ENCODE peak calls at places on chromosomes 3 and 15, in five cellular contexts. One of them, this sample, is unnamed.

GRCh38 chr3:5006755-5007202 is 27.5 kb downstream of the BHLHE40 start:
- DNase-seq in AG10803: no peak
- DNase-seq in MCF 10A: no peak
- DNase-seq in psoas muscle: no peak
- DNase-seq in tibial artery: peak
- DNase-seq in this sample: no peak

GRCh38 chr3:28476194-28476593 is 127.6 kb upstream of the AZI2 start:
- DNase-seq in AG10803: peak
- DNase-seq in MCF 10A: peak
- DNase-seq in psoas muscle: no peak
- DNase-seq in tibial artery: no peak
- DNase-seq in this sample: peak

GRCh38 chr3:110265302-110265701 is 806.3 kb upstream of the NECTIN3 start:
- DNase-seq in AG10803: no peak
- DNase-seq in MCF 10A: no peak
- DNase-seq in psoas muscle: no peak
- DNase-seq in tibial artery: no peak
- DNase-seq in this sample: no peak

GRCh38 chr3:24730173-24730572 is 235.5 kb upstream of the THRB start:
- DNase-seq in AG10803: no peak
- DNase-seq in MCF 10A: peak
- DNase-seq in psoas muscle: no peak
- DNase-seq in tibial artery: no peak
- DNase-seq in this sample: no peak

GRCh38 chr15:52441846-52442245 is 86.8 kb downstream of the MYO5A start:
- DNase-seq in AG10803: peak
- DNase-seq in MCF 10A: no peak
- DNase-seq in psoas muscle: no peak
- DNase-seq in tibial artery: no peak
- DNase-seq in this sample: no peak

GRCh38 chr3:60160105-60160791 is 1091.0 kb downstream of the FHIT start:
- DNase-seq in AG10803: peak
- DNase-seq in MCF 10A: no peak
- DNase-seq in psoas muscle: no peak
- DNase-seq in tibial artery: no peak
- DNase-seq in this sample: no peak

GRCh38 chr3:188687389-188687788 is 484.4 kb upstream of the TPRG1 start:
- DNase-seq in AG10803: peak
- DNase-seq in MCF 10A: peak
- DNase-seq in psoas muscle: no peak
- DNase-seq in tibial artery: no peak
- DNase-seq in this sample: peak

GRCh38 chr3:108035751-108036150 is 55.1 kb downstream of the CD47 start:
- DNase-seq in AG10803: no peak
- DNase-seq in MCF 10A: no peak
- DNase-seq in psoas muscle: no peak
- DNase-seq in tibial artery: no peak
- DNase-seq in this sample: no peak

GRCh38 chr15:51366911-51367310 is 25.5 kb downstream of the GLDN start:
- DNase-seq in AG10803: peak
- DNase-seq in MCF 10A: peak
- DNase-seq in psoas muscle: no peak
- DNase-seq in tibial artery: peak
- DNase-seq in this sample: no peak

GRCh38 chr3:166186003-166186402 is 348.8 kb upstream of the BCHE start:
- DNase-seq in AG10803: no peak
- DNase-seq in MCF 10A: no peak
- DNase-seq in psoas muscle: no peak
- DNase-seq in tibial artery: no peak
- DNase-seq in this sample: no peak

GRCh38 chr15:63082366-63082765 is 39.3 kb upstream of the LACTB start:
- DNase-seq in AG10803: no peak
- DNase-seq in MCF 10A: peak
- DNase-seq in psoas muscle: no peak
- DNase-seq in tibial artery: no peak
- DNase-seq in this sample: no peak

GRCh38 chr3:144287001-144287400 is 315.4 kb downstream of the DIPK2A start:
- DNase-seq in AG10803: no peak
- DNase-seq in MCF 10A: no peak
- DNase-seq in psoas muscle: no peak
- DNase-seq in tibial artery: no peak
- DNase-seq in this sample: no peak

GRCh38 chr15:74367296-74367854 is at the start of gene CYP11A1:
- DNase-seq in AG10803: no peak
- DNase-seq in MCF 10A: no peak
- DNase-seq in psoas muscle: no peak
- DNase-seq in tibial artery: no peak
- DNase-seq in this sample: no peak

GRCh38 chr3:121758727-121759450 is 9.3 kb upstream of the GOLGB1 start:
- DNase-seq in AG10803: no peak
- DNase-seq in MCF 10A: no peak
- DNase-seq in psoas muscle: no peak
- DNase-seq in tibial artery: no peak
- DNase-seq in this sample: no peak

GRCh38 chr15:40108061-40108854 is 421 bp downstream of the BMF start:
- DNase-seq in AG10803: peak
- DNase-seq in MCF 10A: no peak
- DNase-seq in psoas muscle: peak
- DNase-seq in tibial artery: peak
- DNase-seq in this sample: no peak

GRCh38 chr15:63323798-63324651 is 46.6 kb downstream of the APH1B start:
- DNase-seq in AG10803: peak
- DNase-seq in MCF 10A: no peak
- DNase-seq in psoas muscle: no peak
- DNase-seq in tibial artery: no peak
- DNase-seq in this sample: no peak

GRCh38 chr3:148218222-148218621 is 479.5 kb upstream of the AGTR1 start:
- DNase-seq in AG10803: peak
- DNase-seq in MCF 10A: peak
- DNase-seq in psoas muscle: no peak
- DNase-seq in tibial artery: peak
- DNase-seq in this sample: no peak

GRCh38 chr3:156818890-156819289 is 7.3 kb upstream of the LEKR1 start:
- DNase-seq in AG10803: peak
- DNase-seq in MCF 10A: peak
- DNase-seq in psoas muscle: no peak
- DNase-seq in tibial artery: no peak
- DNase-seq in this sample: no peak

GRCh38 chr15:35743320-35743719 is 197.4 kb upstream of the DPH6 start:
- DNase-seq in AG10803: no peak
- DNase-seq in MCF 10A: no peak
- DNase-seq in psoas muscle: no peak
- DNase-seq in tibial artery: no peak
- DNase-seq in this sample: no peak

GRCh38 chr3:24773798-24774197 is 279.1 kb upstream of the THRB start:
- DNase-seq in AG10803: peak
- DNase-seq in MCF 10A: peak
- DNase-seq in psoas muscle: peak
- DNase-seq in tibial artery: peak
- DNase-seq in this sample: peak

DNA sequence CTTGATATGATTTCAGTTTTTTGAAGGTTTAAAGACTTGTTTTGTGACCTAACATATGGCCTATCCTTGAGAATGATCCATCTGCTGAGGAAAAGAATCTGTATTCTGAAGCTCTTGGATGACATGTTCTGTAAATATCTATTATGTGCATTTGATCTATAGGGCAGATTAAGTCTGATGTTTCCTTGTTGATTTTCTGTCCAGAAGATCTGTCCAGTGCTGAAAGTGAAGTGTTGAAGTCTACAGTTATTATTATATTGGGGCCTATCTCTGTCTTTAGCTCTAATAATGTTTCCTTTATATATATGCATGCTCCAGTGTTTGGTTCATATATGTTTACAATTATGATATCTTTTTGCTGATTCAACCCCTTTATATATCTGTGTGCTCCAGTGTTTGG is 362.8 kb downstream of the EPHA6 start:
- DNase-seq in AG10803: no peak
- DNase-seq in MCF 10A: no peak
- DNase-seq in psoas muscle: no peak
- DNase-seq in tibial artery: no peak
- DNase-seq in this sample: no peak
- TF ChIP-seq CTCF in AG10803: no peak
- TF ChIP-seq CTCF in MCF 10A: no peak
- TF ChIP-seq CTCF in psoas muscle: no peak
- TF ChIP-seq CTCF in tibial artery: no peak
- TF ChIP-seq CTCF in this sample: no peak

DNA sequence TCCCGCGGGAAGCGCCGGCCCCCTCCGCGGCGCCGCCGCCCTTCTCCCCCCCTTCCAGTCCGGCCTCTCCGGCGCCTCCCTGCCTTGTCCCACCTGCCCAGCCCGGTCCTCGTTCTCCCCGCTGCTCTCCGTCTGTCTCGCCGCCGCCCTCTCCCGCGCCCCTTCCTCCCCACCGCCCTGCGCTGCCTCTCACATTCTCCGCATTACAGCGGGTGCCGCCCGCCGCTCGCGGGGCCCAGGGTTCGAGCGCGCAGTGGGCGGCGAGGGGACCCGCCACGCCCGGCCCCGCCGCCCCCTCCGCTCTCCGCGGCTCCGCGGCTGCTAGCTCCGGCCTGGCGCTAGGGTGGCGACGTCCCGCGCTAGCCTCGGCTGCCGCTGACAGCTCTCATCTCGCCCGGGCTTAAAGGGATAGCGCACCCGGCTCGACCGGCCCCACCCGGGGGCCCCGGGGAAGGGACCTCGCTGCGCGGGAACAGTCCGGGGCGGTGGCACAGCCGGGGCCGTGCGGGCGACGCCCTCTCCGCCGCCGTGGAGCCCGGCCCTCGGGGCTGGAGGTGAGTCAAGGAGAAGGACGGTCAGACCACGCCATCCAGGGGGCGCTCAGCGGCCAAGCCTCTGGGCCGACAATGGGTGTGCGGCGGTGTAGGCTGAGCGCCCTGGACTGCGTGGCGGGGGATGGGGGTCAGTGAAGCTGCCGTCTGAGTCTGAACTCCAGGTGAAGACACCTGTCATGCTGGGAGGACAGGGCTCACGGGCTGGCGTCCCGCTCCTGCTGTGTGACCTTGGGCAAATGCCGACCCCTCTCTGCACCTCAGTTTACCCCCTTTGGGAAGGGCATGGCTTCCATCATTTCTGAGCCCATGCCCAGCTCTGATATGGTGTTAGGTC is 187.4 kb upstream of the LINGO1 start:
- DNase-seq in AG10803: no peak
- DNase-seq in MCF 10A: peak
- DNase-seq in psoas muscle: no peak
- DNase-seq in tibial artery: no peak
- DNase-seq in this sample: no peak
- TF ChIP-seq CTCF in AG10803: no peak
- TF ChIP-seq CTCF in MCF 10A: no peak
- TF ChIP-seq CTCF in psoas muscle: no peak
- TF ChIP-seq CTCF in tibial artery: no peak
- TF ChIP-seq CTCF in this sample: peak

GRCh38 chr15:66705277-66705927 is 3.4 kb downstream of the SMAD6 start:
- DNase-seq in AG10803: no peak
- DNase-seq in MCF 10A: no peak
- DNase-seq in psoas muscle: no peak
- DNase-seq in tibial artery: no peak
- DNase-seq in this sample: no peak

GRCh38 chr15:66706225-66706732 is 4.2 kb downstream of the SMAD6 start:
- DNase-seq in AG10803: no peak
- DNase-seq in MCF 10A: no peak
- DNase-seq in psoas muscle: no peak
- DNase-seq in tibial artery: no peak
- DNase-seq in this sample: no peak

GRCh38 chr15:66706840-66707239 is 4.8 kb downstream of the SMAD6 start:
- DNase-seq in AG10803: no peak
- DNase-seq in MCF 10A: no peak
- DNase-seq in psoas muscle: no peak
- DNase-seq in tibial artery: no peak
- DNase-seq in this sample: no peak

GRCh38 chr15:66708389-66708788 is 6.4 kb downstream of the SMAD6 start:
- DNase-seq in AG10803: no peak
- DNase-seq in MCF 10A: no peak
- DNase-seq in psoas muscle: no peak
- DNase-seq in tibial artery: no peak
- DNase-seq in this sample: no peak

GRCh38 chr15:66707310-66708160 is 5.5 kb downstream of the SMAD6 start:
- DNase-seq in AG10803: peak
- DNase-seq in MCF 10A: no peak
- DNase-seq in psoas muscle: no peak
- DNase-seq in tibial artery: no peak
- DNase-seq in this sample: no peak
- TF ChIP-seq CTCF in AG10803: peak
- TF ChIP-seq CTCF in MCF 10A: no peak
- TF ChIP-seq CTCF in psoas muscle: no peak
- TF ChIP-seq CTCF in tibial artery: peak
- TF ChIP-seq CTCF in this sample: peak

DNA sequence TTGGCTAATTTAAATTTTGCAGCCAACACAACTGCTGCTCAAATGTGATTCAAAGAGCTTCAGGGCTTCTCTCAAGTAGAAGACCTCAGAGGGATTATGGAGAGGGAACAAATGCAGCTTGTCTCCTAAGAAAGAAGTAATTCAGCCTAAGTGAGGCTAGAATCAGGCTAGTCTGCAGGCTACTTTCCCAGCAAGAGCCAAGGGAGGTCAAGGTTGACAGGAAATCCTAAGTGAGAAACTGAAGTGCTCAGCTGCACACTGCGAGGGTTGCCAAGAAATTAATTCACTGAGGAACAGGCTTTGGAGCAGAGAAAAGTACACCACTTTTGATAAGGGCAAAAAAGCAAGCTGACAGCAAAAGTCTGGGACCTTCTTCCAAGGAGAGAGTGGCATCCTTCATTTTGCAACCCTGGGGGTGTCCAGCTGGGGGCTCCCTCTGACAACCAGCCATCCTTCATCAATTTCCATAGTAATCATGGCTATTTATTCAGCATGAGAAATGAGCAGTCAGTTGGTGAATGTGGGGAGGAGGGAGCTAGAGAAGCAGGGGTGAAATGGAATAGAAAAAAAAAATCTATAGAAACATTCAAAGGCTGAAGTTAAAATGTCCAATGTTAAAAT is 646.4 kb upstream of the ADAMTS9 start:
- DNase-seq in AG10803: no peak
- DNase-seq in MCF 10A: no peak
- DNase-seq in psoas muscle: no peak
- DNase-seq in tibial artery: no peak
- DNase-seq in this sample: no peak
- TF ChIP-seq CTCF in AG10803: peak
- TF ChIP-seq CTCF in MCF 10A: no peak
- TF ChIP-seq CTCF in psoas muscle: peak
- TF ChIP-seq CTCF in tibial artery: peak
- TF ChIP-seq CTCF in this sample: peak

GRCh38 chr3:195774917-195775316 is 36.8 kb downstream of the MUC4 start:
- DNase-seq in AG10803: no peak
- DNase-seq in MCF 10A: peak
- DNase-seq in psoas muscle: peak
- DNase-seq in tibial artery: no peak
- DNase-seq in this sample: no peak
- TF ChIP-seq CTCF in AG10803: peak
- TF ChIP-seq CTCF in MCF 10A: peak
- TF ChIP-seq CTCF in psoas muscle: peak
- TF ChIP-seq CTCF in tibial artery: peak
- TF ChIP-seq CTCF in this sample: peak

GRCh38 chr15:60853077-60853476 is 374.1 kb upstream of the ICE2 start:
- DNase-seq in AG10803: no peak
- DNase-seq in MCF 10A: no peak
- DNase-seq in psoas muscle: no peak
- DNase-seq in tibial artery: no peak
- DNase-seq in this sample: no peak

GRCh38 chr15:60858511-60859085 is 370.5 kb downstream of the RORA start:
- DNase-seq in AG10803: peak
- DNase-seq in MCF 10A: no peak
- DNase-seq in psoas muscle: no peak
- DNase-seq in tibial artery: no peak
- DNase-seq in this sample: no peak

GRCh38 chr15:60859996-60860494 is 369.1 kb downstream of the RORA start:
- DNase-seq in AG10803: peak
- DNase-seq in MCF 10A: peak
- DNase-seq in psoas muscle: no peak
- DNase-seq in tibial artery: no peak
- DNase-seq in this sample: peak

GRCh38 chr15:60854858-60855568 is 374.1 kb downstream of the RORA start:
- DNase-seq in AG10803: no peak
- DNase-seq in MCF 10A: peak
- DNase-seq in psoas muscle: no peak
- DNase-seq in tibial artery: no peak
- DNase-seq in this sample: no peak
- TF ChIP-seq CTCF in AG10803: no peak
- TF ChIP-seq CTCF in MCF 10A: no peak
- TF ChIP-seq CTCF in psoas muscle: no peak
- TF ChIP-seq CTCF in tibial artery: no peak
- TF ChIP-seq CTCF in this sample: no peak